ENCODE peak calls at places on chromosomes 4 and X, in nine cellular contexts. R, A, L, B, X, K, P, M and C are unnamed samples.

GRCh38 chrX:94400488-94400887 is 726.5 kb downstream of the FAM133A start:
- DNase-seq in M (no peak), K (no peak), R (no peak), X (no peak), B (no peak), L (no peak), P (no peak), A (no peak), C (no peak)

GRCh38 chr4:100391913-100392312 is 125.9 kb downstream of the EMCN start:
- DNase-seq in B (no peak), A (peak), K (no peak), R (no peak), L (no peak), M (no peak), X (peak), P (peak), C (no peak)

GRCh38 chrX:15564981-15565579 is 35.7 kb downstream of the ACE2 start:
- DNase-seq in P (peak), L (no peak), K (peak), R (peak), M (no peak), X (peak), A (peak), B (no peak), C (peak)

GRCh38 chrX:44012484-44013096 is 39.4 kb upstream of the NDP start:
- DNase-seq in M (no peak), K (peak), L (peak), X (peak), B (no peak), P (peak), R (no peak), A (peak), C (peak)

GRCh38 chr4:74044676-74045075 is 6.2 kb upstream of the CXCL3 start:
- DNase-seq in L (no peak), P (peak), R (no peak), K (no peak), X (peak), A (no peak), M (no peak), B (no peak), C (peak)

GRCh38 chr4:129148892-129149291 is 52.9 kb downstream of the C4orf33 start:
- DNase-seq in M (no peak), A (no peak), L (no peak), R (no peak), X (no peak), P (no peak), K (no peak), B (no peak), C (no peak)

GRCh38 chr4:101019941-101020401 is 327.4 kb downstream of the PPP3CA start:
- DNase-seq in B (peak), R (no peak), K (no peak), M (no peak), L (no peak), A (peak), X (peak), P (no peak), C (no peak)

GRCh38 chrX:47358387-47359065 is 11.9 kb upstream of the ZNF157 start:
- DNase-seq in A (no peak), L (no peak), R (no peak), X (no peak), P (peak), M (no peak), K (no peak), B (no peak), C (peak)

GRCh38 chr4:183098080-183098722 is 856 bp upstream of the WWC2 start:
- DNase-seq in R (no peak), P (peak), L (no peak), K (no peak), X (peak), M (no peak), A (no peak), B (peak), C (peak)

GRCh38 chr4:123649248-123649643 is 252.7 kb downstream of the SPRY1 start:
- DNase-seq in B (no peak), L (no peak), M (no peak), K (no peak), P (no peak), A (no peak), X (no peak), R (no peak), C (no peak)

GRCh38 chr4:185837415-185838103 is 25.6 kb upstream of the SORBS2 start:
- DNase-seq in X (peak), A (no peak), L (no peak), R (no peak), B (no peak), P (no peak), K (no peak), M (no peak), C (peak)